ENCODE peak calls at places on chromosomes 11 and 22, in eight cellular contexts. A is Daoy; Q is endothelial cell of umbilical vein; T is AML-193; B is stimulated activated CD4-positive, alpha-beta T cell treated with anti-CD3 and anti-CD28 coated beads, TNF-alpha, amount 100 ng/mL, for 4 hours; K is GM12891; G is HFFc6; V is aorta. H is an unnamed sample.

GRCh38 chr11:18617688-18618340 is 16.3 kb downstream of the SPTY2D1 start:
- DNase-seq in Q (peak), V (no peak), T (peak), B (no peak), K (no peak), A (no peak), G (no peak), H (peak)

GRCh38 chr11:72378704-72379383 is 55.5 kb downstream of the CLPB start:
- DNase-seq in Q (no peak), A (no peak), G (no peak), T (no peak), K (no peak), V (peak), B (no peak), H (no peak)

GRCh38 chr11:6926208-6927029 is at the start of gene ZNF215:
- DNase-seq in T (no peak), B (no peak), A (peak), V (peak), K (peak), Q (peak), G (peak), H (peak)

GRCh38 chr11:1772270-1773130 is 8.8 kb upstream of the CTSD start:
- DNase-seq in B (peak), K (peak), Q (peak), A (peak), V (peak), T (peak), G (peak), H (peak)

GRCh38 chr11:93541884-93542752 is 1.1 kb downstream of the SMCO4 start:
- DNase-seq in B (peak), T (peak), A (peak), Q (peak), G (peak), K (peak), V (peak), H (peak)

GRCh38 chr11:16239130-16240105 is 116.9 kb downstream of the SOX6 start:
- DNase-seq in K (no peak), V (no peak), T (no peak), A (no peak), Q (no peak), B (no peak), G (no peak), H (no peak)

GRCh38 chr11:94740083-94740974 is 27.8 kb upstream of the AMOTL1 start:
- DNase-seq in A (peak), Q (no peak), V (peak), B (no peak), G (no peak), K (peak), T (no peak), H (no peak)

GRCh38 chr11:60905551-60906113 is 753 bp downstream of the PRPF19 start:
- DNase-seq in Q (peak), V (no peak), G (peak), K (no peak), T (no peak), B (no peak), A (peak), H (no peak)

GRCh38 chr11:63592975-63593395 is 21.2 kb downstream of the PLAAT3 start:
- DNase-seq in B (no peak), Q (no peak), K (no peak), V (no peak), A (peak), T (no peak), G (peak), H (peak)

GRCh38 chr11:88414385-88414861 is 76.9 kb upstream of the CTSC start:
- DNase-seq in G (no peak), T (peak), V (peak), A (peak), Q (peak), K (no peak), B (no peak), H (peak)

GRCh38 chr11:65496304-65497140 is 2.3 kb upstream of the MALAT1 start:
- DNase-seq in V (peak), K (no peak), G (peak), B (no peak), T (no peak), Q (peak), A (no peak), H (peak)

GRCh38 chr11:87926250-87926970 is 248.8 kb downstream of the RAB38 start:
- DNase-seq in T (no peak), K (no peak), V (no peak), A (peak), G (peak), Q (no peak), B (no peak), H (peak)

GRCh38 chr22:29030618-29031235 is 30.9 kb downstream of the C22orf31 start:
- DNase-seq in K (no peak), G (peak), V (peak), B (no peak), A (peak), T (no peak), Q (peak), H (peak)

GRCh38 chr11:2653930-2654739 is 45.7 kb downstream of the KCNQ1OT1 start:
- DNase-seq in A (no peak), G (no peak), Q (no peak), K (no peak), V (no peak), T (no peak), B (no peak), H (no peak)

GRCh38 chr22:28903080-28903479 is 19.7 kb downstream of the ZNRF3 start:
- DNase-seq in G (no peak), K (no peak), V (no peak), Q (no peak), B (no peak), T (no peak), A (no peak), H (no peak)

GRCh38 chr11:77471520-77472234 is 2.2 kb downstream of the PAK1 start:
- DNase-seq in V (no peak), G (no peak), K (no peak), Q (no peak), B (no peak), A (no peak), T (peak), H (no peak)

GRCh38 chr22:44363214-44363979 is 50.6 kb upstream of the SHISAL1 start:
- DNase-seq in G (peak), A (peak), V (peak), Q (peak), K (no peak), T (no peak), B (no peak), H (peak)

GRCh38 chr11:69700278-69701140 is 3.3 kb downstream of the FGF19 start:
- DNase-seq in G (peak), Q (peak), K (no peak), A (peak), T (no peak), V (no peak), B (no peak), H (peak)

H was measured in brain microvascular endothelial cell.